ENCODE peak calls at places on chromosomes 12 and 14, in eight cellular contexts. L, G, X, Z, Q, D, I and B are unnamed samples.

GRCh38 chr14:95431199-95432145 is 85.0 kb downstream of the SYNE3 start:
- DNase-seq in X (peak; percentile 23), I (peak; percentile 56), Z (no peak), L (peak; percentile 31), G (peak; percentile 60), D (peak; percentile 65), Q (no peak), B (peak; percentile 48)

GRCh38 chr12:29148958-29149690 is at the start of gene FAR2:
- DNase-seq in I (peak; percentile 43), D (peak; percentile 82), L (peak; percentile 35), Z (peak; percentile 30), G (peak; percentile 52), Q (peak; percentile 70), X (peak; percentile 40), B (peak; percentile 56)

GRCh38 chr12:57631566-57632368 is 1.2 kb downstream of the B4GALNT1 start:
- DNase-seq in G (peak; percentile 29), I (no peak), Q (peak; percentile 13), D (peak; percentile 68), L (peak; percentile 15), Z (no peak), X (no peak), B (no peak)

GRCh38 chr14:48598458-48598857 is 923.1 kb upstream of the MDGA2 start:
- DNase-seq in D (no peak), I (no peak), L (no peak), G (no peak), X (no peak), Z (no peak), Q (no peak), B (no peak)

GRCh38 chr14:96055753-96056508 is 16.8 kb downstream of the C14orf132 start:
- DNase-seq in X (no peak), L (no peak), D (no peak), I (no peak), Z (no peak), G (no peak), Q (no peak), B (no peak)

GRCh38 chr12:89999699-90000505 is 291.3 kb upstream of the ATP2B1 start:
- DNase-seq in D (no peak), Z (no peak), L (peak; percentile 78), X (no peak), Q (no peak), I (peak; percentile 44), G (no peak), B (peak; percentile 44)

GRCh38 chr12:18074001-18074400 is 16.0 kb downstream of the RERGL start:
- DNase-seq in G (no peak), Z (no peak), Q (no peak), L (no peak), I (no peak), D (no peak), X (no peak), B (no peak)

GRCh38 chr12:62631531-62632520 is 165.2 kb downstream of the MON2 start:
- DNase-seq in Z (no peak), G (peak; percentile 84), L (peak; percentile 97), D (peak; percentile 83), X (peak; percentile 9), Q (peak; percentile 38), I (peak; percentile 80), B (peak; percentile 47)

GRCh38 chr12:109455706-109456105 is 21.4 kb downstream of the KCTD10 start:
- DNase-seq in L (no peak), I (no peak), D (no peak), G (no peak), Q (no peak), Z (no peak), X (no peak), B (no peak)

GRCh38 chr12:66169221-66170170 is at the start of gene TMBIM4:
- DNase-seq in Z (peak; percentile 67), I (peak; percentile 99), G (peak; percentile 97), X (peak; percentile 94), L (peak; percentile 95), Q (peak; percentile 90), D (peak; percentile 94), B (peak; percentile 96)

GRCh38 chr14:51395361-51395849 is 155.4 kb downstream of the TMX1 start:
- DNase-seq in Q (no peak), Z (no peak), L (peak; percentile 94), X (no peak), G (peak; percentile 97), I (peak; percentile 84), D (peak; percentile 84), B (peak; percentile 13)

GRCh38 chr12:113271853-113272561 is 50.7 kb downstream of the TPCN1 start:
- DNase-seq in D (peak; percentile 92), X (no peak), Q (no peak), G (peak; percentile 82), I (peak; percentile 84), L (peak; percentile 94), Z (no peak), B (no peak)

GRCh38 chr12:104410786-104411185 is 46.0 kb upstream of the CHST11 start:
- DNase-seq in I (peak; percentile 42), X (no peak), Q (no peak), G (peak; percentile 33), D (no peak), L (peak; percentile 61), Z (no peak), B (peak; percentile 38)

GRCh38 chr12:6435941-6436715 is 8.6 kb upstream of the CD27 start:
- DNase-seq in G (no peak), Q (no peak), D (no peak), L (no peak), X (no peak), Z (no peak), I (no peak), B (no peak)

GRCh38 chr14:103130017-103130764 is 6.9 kb downstream of the TNFAIP2 start:
- DNase-seq in X (no peak), Z (no peak), I (no peak), D (no peak), L (no peak), G (no peak), Q (no peak), B (no peak)

GRCh38 chr12:57456145-57456700 is 1.1 kb downstream of the INHBE start:
- DNase-seq in D (no peak), Z (peak; percentile 22), G (peak; percentile 45), I (peak; percentile 28), L (peak; percentile 28), X (peak; percentile 72), Q (peak; percentile 69), B (peak; percentile 75)

GRCh38 chr12:68290126-68290525 is 36.7 kb upstream of the IL22 start:
- DNase-seq in Q (peak; percentile 48), L (no peak), Z (no peak), D (no peak), G (no peak), X (no peak), I (no peak), B (no peak)

GRCh38 chr12:69792533-69792932 is 32.5 kb upstream of the MYRFL start:
- DNase-seq in Z (no peak), I (no peak), G (peak; percentile 1), D (no peak), Q (no peak), L (no peak), X (no peak), B (no peak)

GRCh38 chr12:29611906-29612305 is 114.4 kb upstream of the OVCH1 start:
- DNase-seq in G (peak; percentile 92), Q (no peak), L (peak; percentile 80), I (peak; percentile 93), Z (no peak), D (no peak), X (no peak), B (peak; percentile 86)

GRCh38 chr12:127515941-127516340 is 751.0 kb upstream of the TMEM132C start:
- DNase-seq in G (no peak), X (no peak), Q (no peak), I (peak; percentile 18), D (no peak), Z (no peak), L (peak; percentile 33), B (no peak)

GRCh38 chr14:104477804-104478375 is 101.7 kb upstream of the C14orf180 start:
- DNase-seq in I (no peak), X (peak; percentile 31), Z (no peak), D (peak; percentile 64), G (no peak), L (no peak), Q (no peak), B (no peak)

GRCh38 chr14:92880851-92881250 is 42.1 kb upstream of the CHGA start:
- DNase-seq in G (peak; percentile 69), X (peak; percentile 17), Q (no peak), Z (no peak), D (no peak), I (peak; percentile 48), L (peak; percentile 53), B (peak; percentile 65)

GRCh38 chr12:121748571-121749265 is 36.2 kb downstream of the TMEM120B start:
- DNase-seq in X (no peak), G (peak; percentile 86), D (no peak), I (peak; percentile 94), Z (no peak), Q (no peak), L (peak; percentile 80), B (peak; percentile 61)

GRCh38 chr12:19045421-19045820 is 84.1 kb upstream of the PLEKHA5 start:
- DNase-seq in Z (no peak), I (peak; percentile 12), G (no peak), L (peak; percentile 42), Q (no peak), X (no peak), D (no peak), B (peak; percentile 70)

GRCh38 chr14:105537580-105538474 is 11.4 kb downstream of the TMEM121 start:
- DNase-seq in Z (no peak), G (peak; percentile 13), X (peak; percentile 60), Q (peak; percentile 78), L (no peak), I (no peak), D (no peak), B (peak; percentile 19)

GRCh38 chr14:95538801-95539509 is 4.1 kb downstream of the GLRX5 start:
- DNase-seq in G (no peak), D (no peak), Q (no peak), I (no peak), X (no peak), Z (no peak), L (no peak), B (no peak)

GRCh38 chr14:102277874-102278630 is 26.9 kb downstream of the MOK start:
- DNase-seq in Z (no peak), L (peak; percentile 48), D (no peak), Q (no peak), G (no peak), I (no peak), X (no peak), B (peak; percentile 33)